ENCODE peak calls at places on chromosomes 4 and X, in four cellular contexts. B, Y, F and Z are unnamed samples.

GRCh38 chr4:86338989-86339388 is 20.9 kb downstream of the MAPK10 start:
- DNase-seq in Y (no peak), F (no peak), B (no peak), Z (peak; percentile 56)

GRCh38 chrX:74636749-74637314 is 22.4 kb upstream of the RLIM start:
- DNase-seq in B (no peak), F (no peak), Y (no peak), Z (no peak)

GRCh38 chr4:7854211-7854610 is 85.5 kb downstream of the AFAP1 start:
- DNase-seq in F (no peak), B (no peak), Y (no peak), Z (no peak)

GRCh38 chr4:132982151-132982550 is 166.9 kb upstream of the PCDH10 start:
- DNase-seq in B (no peak), F (no peak), Y (no peak), Z (no peak)

GRCh38 chr4:41234424-41234823 is 20.1 kb upstream of the APBB2 start:
- DNase-seq in F (no peak), B (no peak), Y (no peak), Z (no peak)

GRCh38 chrX:134338527-134338926 is 101.5 kb downstream of the CCDC160 start:
- DNase-seq in F (no peak), B (no peak), Y (no peak), Z (no peak)

GRCh38 chr4:20318011-20318898 is 66.5 kb downstream of the SLIT2 start:
- DNase-seq in B (no peak), F (no peak), Y (no peak), Z (no peak)

GRCh38 chr4:41505161-41505653 is 32.8 kb upstream of the LIMCH1 start:
- DNase-seq in Y (no peak), F (no peak), B (peak; percentile 38), Z (peak; percentile 56)

GRCh38 chrX:155768036-155768769 is 112.9 kb upstream of the VAMP7 start:
- DNase-seq in Y (no peak), F (no peak), B (no peak), Z (peak; percentile 19)

GRCh38 chr4:70452946-70453345 is 19.1 kb upstream of the MUC7 start:
- DNase-seq in F (no peak), B (no peak), Y (no peak), Z (no peak)

GRCh38 chr4:141705048-141705746 is 68.8 kb downstream of the IL15 start:
- DNase-seq in Y (no peak), F (no peak), B (no peak), Z (no peak)

GRCh38 chr4:76688737-76689078 is 209.2 kb downstream of the SOWAHB start:
- DNase-seq in F (no peak), B (no peak), Y (no peak), Z (no peak)

GRCh38 chrX:116379854-116380253 is 56.6 kb upstream of the SLC6A14 start:
- DNase-seq in B (peak; percentile 1), Y (no peak), F (no peak), Z (no peak)

GRCh38 chr4:121706595-121707021 is 9.8 kb upstream of the ANXA5 start:
- DNase-seq in B (no peak), Y (peak; percentile 4), F (no peak), Z (no peak)

GRCh38 chr4:19983072-19983471 is 268.6 kb upstream of the SLIT2 start:
- DNase-seq in B (no peak), Y (no peak), F (no peak), Z (no peak)

GRCh38 chrX:39327255-39327654 is 526.0 kb downstream of the MID1IP1 start:
- DNase-seq in F (no peak), B (no peak), Y (peak; percentile 28), Z (no peak)

GRCh38 chr4:38856046-38856445 is 571 bp downstream of the TLR6 start:
- DNase-seq in B (no peak), Y (no peak), F (no peak), Z (peak; percentile 30)

GRCh38 chr4:15488136-15488535 is 18.5 kb downstream of the CC2D2A start:
- DNase-seq in Y (no peak), F (no peak), B (no peak), Z (no peak)

GRCh38 chr4:14152834-14153519 is 525.5 kb upstream of the BOD1L1 start:
- DNase-seq in Y (no peak), F (no peak), B (no peak), Z (no peak)

GRCh38 chrX:130994671-130995070 is 63.5 kb upstream of the ARHGAP36 start:
- DNase-seq in Y (peak; percentile 11), B (peak; percentile 2), F (no peak), Z (no peak)

GRCh38 chr4:663438-664428 is 10.3 kb downstream of the ATP5ME start:
- DNase-seq in F (peak; percentile 64), B (peak; percentile 83), Y (peak; percentile 71), Z (no peak)

GRCh38 chr4:150140774-150141400 is 62.6 kb downstream of the DCLK2 start:
- DNase-seq in Y (no peak), B (no peak), F (no peak), Z (no peak)

GRCh38 chrX:13078739-13079444 is 34.5 kb upstream of the FAM9C start:
- DNase-seq in B (no peak), F (no peak), Y (no peak), Z (no peak)

GRCh38 chr4:126223784-126224407 is 909.1 kb downstream of the FAT4 start:
- DNase-seq in Y (no peak), F (no peak), B (no peak), Z (no peak)

GRCh38 chr4:160981083-160981482 is 1182.7 kb downstream of the FSTL5 start:
- DNase-seq in B (no peak), F (no peak), Y (no peak), Z (no peak)

GRCh38 chr4:109890076-109890475 is 22.6 kb upstream of the EGF start:
- DNase-seq in F (no peak), B (no peak), Y (no peak), Z (no peak)

GRCh38 chr4:7529368-7529923 is 94.7 kb upstream of the PSAPL1 start:
- DNase-seq in F (no peak), Y (no peak), B (no peak), Z (no peak)

GRCh38 chr4:6333301-6334202 is 63.9 kb downstream of the WFS1 start:
- DNase-seq in F (no peak), Y (no peak), B (no peak), Z (no peak)

GRCh38 chrX:13816899-13817298 is at the start of gene GPM6B:
- DNase-seq in B (peak; percentile 2), F (no peak), Y (no peak), Z (no peak)

GRCh38 chrX:154411981-154412340 is 622 bp downstream of the TAFAZZIN start:
- DNase-seq in F (peak; percentile 76), B (peak; percentile 77), Y (peak; percentile 41), Z (peak; percentile 76)

GRCh38 chr4:31020363-31020762 is 300.2 kb downstream of the PCDH7 start:
- DNase-seq in F (no peak), Y (no peak), B (no peak), Z (no peak)

GRCh38 chrX:627510-627964 is 3.1 kb upstream of the SHOX start:
- DNase-seq in B (no peak), F (no peak), Y (no peak), Z (no peak)

GRCh38 chrX:626745-627509 is 3.7 kb upstream of the SHOX start:
- DNase-seq in Y (no peak), F (no peak), B (no peak), Z (no peak)

GRCh38 chrX:629230-630006 is 1.2 kb upstream of the SHOX start:
- DNase-seq in B (no peak), Y (no peak), F (no peak), Z (no peak)

GRCh38 chrX:630007-630921 is at the start of gene SHOX:
- DNase-seq in B (no peak), F (no peak), Y (no peak), Z (no peak)

DNA sequence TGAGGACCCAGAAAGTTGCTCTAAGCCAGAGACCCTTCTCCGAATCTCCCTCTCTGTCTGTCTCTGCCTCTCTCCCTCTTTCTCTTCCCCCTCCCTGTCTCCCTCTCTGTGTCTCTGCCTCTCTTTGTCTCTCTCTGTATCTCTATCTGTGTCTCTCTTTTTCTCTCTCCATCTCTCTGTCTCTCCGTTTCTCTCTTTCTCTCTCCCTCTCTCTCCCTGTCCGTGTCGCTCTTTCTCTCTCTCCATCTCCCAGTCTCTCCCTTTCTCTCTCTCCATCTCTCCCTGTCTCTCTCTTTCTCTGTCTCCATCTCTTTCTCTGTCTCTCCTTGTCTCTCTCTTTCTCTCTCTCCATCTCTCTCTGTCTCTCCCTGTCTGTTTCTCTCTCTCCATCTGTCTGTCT is 2.6 kb upstream of the SHOX start:
- DNase-seq in B (no peak), Y (no peak), F (no peak), Z (no peak)
- H3K4me3 ChIP-seq in B (no peak overlapping the region), Y (no peak overlapping the region), F (no peak overlapping the region), Z (no peak overlapping the region)

DNA sequence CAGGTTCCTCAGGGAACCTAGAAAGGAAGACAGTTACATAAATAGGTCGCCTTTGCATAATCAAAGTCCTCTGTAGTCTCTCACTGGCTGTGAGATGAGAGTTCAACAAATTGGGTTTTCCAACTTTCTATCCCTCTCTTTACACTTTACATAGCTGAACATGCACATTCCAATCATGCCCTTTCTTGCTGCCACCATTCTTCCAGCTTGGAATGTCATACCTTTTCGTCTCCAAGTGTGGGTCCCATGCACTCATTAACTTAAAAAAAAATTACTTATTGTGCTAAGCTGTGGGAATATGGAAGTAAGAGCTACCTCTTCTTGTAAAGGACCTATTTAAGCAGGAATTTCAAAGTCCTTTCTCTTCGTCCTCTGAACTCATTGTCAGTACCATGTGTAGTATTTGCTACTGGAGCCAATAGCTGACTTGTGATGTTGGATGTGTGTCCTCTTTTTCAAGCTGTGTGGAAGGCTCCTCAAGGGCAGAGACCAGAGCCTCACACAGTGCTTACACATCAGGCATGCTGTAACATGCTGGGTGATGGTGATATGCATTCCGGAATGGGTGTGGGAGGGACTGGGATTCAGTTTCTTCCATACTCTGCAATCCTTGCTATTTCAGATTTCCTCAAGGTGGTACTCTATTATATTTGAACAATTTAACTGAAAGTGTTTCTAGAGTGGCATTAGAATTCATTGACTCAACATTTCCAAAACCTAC is 7.1 kb downstream of the ENOPH1 start:
- DNase-seq in Y (no peak), B (no peak), F (no peak), Z (no peak)
- H3K4me3 ChIP-seq in Y (no peak overlapping the region), B (no peak overlapping the region), F (no peak overlapping the region), Z (no peak overlapping the region)

GRCh38 chr4:182143822-182144620 is 99.2 kb upstream of the TENM3 start:
- DNase-seq in B (peak; percentile 52), Y (no peak), F (no peak), Z (peak; percentile 68)
- H3K4me3 ChIP-seq in B (peak overlapping the region; percentile 85), Y (no peak overlapping the region), F (peak overlapping the region; percentile 48), Z (peak overlapping the region; percentile 82)

GRCh38 chr4:186132577-186133277 is 28.2 kb downstream of the FAM149A start:
- DNase-seq in Y (no peak), B (no peak), F (no peak), Z (no peak)

GRCh38 chr4:186131935-186132334 is 27.4 kb downstream of the FAM149A start:
- DNase-seq in B (no peak), F (no peak), Y (no peak), Z (no peak)

GRCh38 chr4:186134254-186134653 is 29.8 kb downstream of the FAM149A start:
- DNase-seq in Y (no peak), F (no peak), B (no peak), Z (peak; percentile 26)

DNA sequence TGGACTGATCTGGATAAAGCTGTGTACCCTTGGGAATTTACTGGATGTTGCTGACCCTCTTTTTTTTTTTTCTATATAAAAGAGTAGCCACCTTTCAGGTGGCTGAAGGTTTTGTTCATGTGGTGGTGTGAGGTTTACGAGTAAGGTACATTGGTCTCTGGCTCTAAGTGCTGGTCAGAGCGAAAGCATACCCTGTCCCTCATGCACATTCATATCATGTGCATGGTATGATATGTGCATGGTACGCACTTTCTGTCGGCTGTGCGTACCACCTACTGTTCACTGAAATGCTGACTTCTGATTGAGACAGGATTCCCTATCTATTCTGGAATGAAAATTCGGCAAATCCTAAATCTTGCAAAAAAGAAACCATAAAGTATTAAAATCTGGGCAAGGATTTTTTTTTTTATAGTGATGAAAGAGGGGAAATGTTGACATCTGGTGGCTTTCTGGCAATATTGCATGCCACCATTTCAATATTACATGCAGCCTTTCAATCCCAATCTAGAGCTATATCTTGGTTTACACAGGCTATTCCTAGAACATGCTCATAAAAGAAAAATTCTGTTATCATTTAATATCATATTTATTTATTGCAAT is 32.8 kb downstream of the FAM149A start:
- DNase-seq in Y (no peak), B (no peak), F (no peak), Z (no peak)
- H3K4me3 ChIP-seq in Y (no peak overlapping the region), B (no peak overlapping the region), F (no peak overlapping the region), Z (no peak overlapping the region)